ENCODE peak calls at places on chromosomes 7 and 10, in six cellular contexts. One of them, this sample, is unnamed.
A peak's percentile ranks its signal among the peaks of the same experiment; 100 is the strongest.

GRCh38 chr7:70776627-70777101 is 355.3 kb upstream of the GALNT17 start:
- DNase-seq in sigmoid colon: no peak
- DNase-seq in heart right ventricle: no peak
- DNase-seq in mucosa of descending colon: no peak
- DNase-seq in AG10803: peak; percentile 67
- DNase-seq in Panc1: no peak
- DNase-seq in this sample: no peak

GRCh38 chr10:43230909-43231522 is 35.8 kb downstream of the RASGEF1A start:
- DNase-seq in mucosa of descending colon: no peak
- DNase-seq in sigmoid colon: peak; percentile 52
- DNase-seq in AG10803: no peak
- DNase-seq in Panc1: no peak
- DNase-seq in heart right ventricle: no peak
- DNase-seq in this sample: peak; percentile 1

GRCh38 chr7:81367335-81367801 is 402.5 kb downstream of the HGF start:
- DNase-seq in Panc1: no peak
- DNase-seq in AG10803: peak; percentile 99
- DNase-seq in heart right ventricle: no peak
- DNase-seq in sigmoid colon: peak; percentile 83
- DNase-seq in mucosa of descending colon: no peak
- DNase-seq in this sample: no peak

GRCh38 chr10:78653555-78653954 is 415.2 kb upstream of the ZMIZ1 start:
- DNase-seq in mucosa of descending colon: no peak
- DNase-seq in heart right ventricle: no peak
- DNase-seq in AG10803: no peak
- DNase-seq in sigmoid colon: no peak
- DNase-seq in Panc1: no peak
- DNase-seq in this sample: no peak

GRCh38 chr7:124781907-124782306 is 16.3 kb upstream of the GPR37 start:
- DNase-seq in heart right ventricle: no peak
- DNase-seq in sigmoid colon: no peak
- DNase-seq in AG10803: no peak
- DNase-seq in mucosa of descending colon: no peak
- DNase-seq in Panc1: no peak
- DNase-seq in this sample: no peak

GRCh38 chr10:48634198-48634983 is 29.5 kb upstream of the ARHGAP22 start:
- DNase-seq in Panc1: no peak
- DNase-seq in sigmoid colon: peak; percentile 74
- DNase-seq in mucosa of descending colon: peak; percentile 37
- DNase-seq in AG10803: peak; percentile 96
- DNase-seq in heart right ventricle: peak; percentile 50
- DNase-seq in this sample: no peak

GRCh38 chr10:75291800-75292199 is 56.0 kb upstream of the COMTD1 start:
- DNase-seq in heart right ventricle: no peak
- DNase-seq in Panc1: no peak
- DNase-seq in AG10803: no peak
- DNase-seq in sigmoid colon: no peak
- DNase-seq in mucosa of descending colon: no peak
- DNase-seq in this sample: no peak

GRCh38 chr7:145511014-145511413 is 605.6 kb upstream of the CNTNAP2 start:
- DNase-seq in AG10803: no peak
- DNase-seq in mucosa of descending colon: no peak
- DNase-seq in heart right ventricle: no peak
- DNase-seq in sigmoid colon: no peak
- DNase-seq in Panc1: no peak
- DNase-seq in this sample: no peak

GRCh38 chr7:98110249-98111022 is 3.8 kb downstream of the LMTK2 start:
- DNase-seq in Panc1: no peak
- DNase-seq in mucosa of descending colon: peak; percentile 55
- DNase-seq in heart right ventricle: no peak
- DNase-seq in AG10803: no peak
- DNase-seq in sigmoid colon: no peak
- DNase-seq in this sample: no peak

GRCh38 chr7:90594791-90595317 is 1.3 kb upstream of the CDK14 start:
- DNase-seq in heart right ventricle: peak; percentile 19
- DNase-seq in sigmoid colon: peak; percentile 77
- DNase-seq in Panc1: no peak
- DNase-seq in mucosa of descending colon: no peak
- DNase-seq in AG10803: peak; percentile 75
- DNase-seq in this sample: peak; percentile 15

GRCh38 chr7:28474267-28474618 is 61.9 kb downstream of the CREB5 start:
- DNase-seq in mucosa of descending colon: no peak
- DNase-seq in Panc1: no peak
- DNase-seq in heart right ventricle: no peak
- DNase-seq in AG10803: peak; percentile 21
- DNase-seq in sigmoid colon: no peak
- DNase-seq in this sample: no peak

GRCh38 chr10:77233466-77233865 is 404.1 kb downstream of the KCNMA1 start:
- DNase-seq in AG10803: no peak
- DNase-seq in mucosa of descending colon: no peak
- DNase-seq in Panc1: no peak
- DNase-seq in heart right ventricle: no peak
- DNase-seq in sigmoid colon: no peak
- DNase-seq in this sample: no peak

GRCh38 chr7:78510580-78511188 is 712.1 kb downstream of the PHTF2 start:
- DNase-seq in mucosa of descending colon: peak; percentile 4
- DNase-seq in Panc1: peak; percentile 28
- DNase-seq in sigmoid colon: no peak
- DNase-seq in AG10803: peak; percentile 65
- DNase-seq in heart right ventricle: no peak
- DNase-seq in this sample: peak; percentile 48

GRCh38 chr7:2479276-2480070 is 3.3 kb upstream of the GRIFIN start:
- DNase-seq in AG10803: no peak
- DNase-seq in heart right ventricle: no peak
- DNase-seq in Panc1: no peak
- DNase-seq in mucosa of descending colon: no peak
- DNase-seq in sigmoid colon: no peak
- DNase-seq in this sample: no peak

GRCh38 chr10:120076966-120077706 is 184.6 kb downstream of the SEC23IP start:
- DNase-seq in sigmoid colon: no peak
- DNase-seq in heart right ventricle: no peak
- DNase-seq in AG10803: no peak
- DNase-seq in mucosa of descending colon: no peak
- DNase-seq in Panc1: no peak
- DNase-seq in this sample: no peak

GRCh38 chr10:4775808-4776207 is 50.2 kb upstream of the AKR1E2 start:
- DNase-seq in mucosa of descending colon: no peak
- DNase-seq in heart right ventricle: no peak
- DNase-seq in sigmoid colon: no peak
- DNase-seq in AG10803: peak; percentile 92
- DNase-seq in Panc1: no peak
- DNase-seq in this sample: no peak

GRCh38 chr7:142891490-142892082 is 6.0 kb upstream of the TRPV6 start:
- DNase-seq in mucosa of descending colon: no peak
- DNase-seq in sigmoid colon: no peak
- DNase-seq in Panc1: no peak
- DNase-seq in AG10803: no peak
- DNase-seq in heart right ventricle: no peak
- DNase-seq in this sample: no peak

GRCh38 chr7:39086638-39087360 is 109.1 kb downstream of the POU6F2 start:
- DNase-seq in sigmoid colon: no peak
- DNase-seq in AG10803: no peak
- DNase-seq in heart right ventricle: no peak
- DNase-seq in Panc1: no peak
- DNase-seq in mucosa of descending colon: no peak
- DNase-seq in this sample: no peak

GRCh38 chr10:110429301-110429700 is 68.4 kb upstream of the DUSP5 start:
- DNase-seq in Panc1: no peak
- DNase-seq in sigmoid colon: peak; percentile 22
- DNase-seq in heart right ventricle: no peak
- DNase-seq in AG10803: no peak
- DNase-seq in mucosa of descending colon: no peak
- DNase-seq in this sample: no peak

GRCh38 chr7:73971701-73972341 is 56.2 kb upstream of the ELN start:
- DNase-seq in heart right ventricle: no peak
- DNase-seq in Panc1: no peak
- DNase-seq in AG10803: no peak
- DNase-seq in sigmoid colon: no peak
- DNase-seq in mucosa of descending colon: no peak
- DNase-seq in this sample: no peak

GRCh38 chr10:113820507-113820906 is 33.4 kb downstream of the DCLRE1A start:
- DNase-seq in heart right ventricle: no peak
- DNase-seq in mucosa of descending colon: no peak
- DNase-seq in Panc1: no peak
- DNase-seq in sigmoid colon: no peak
- DNase-seq in AG10803: no peak
- DNase-seq in this sample: peak; percentile 41

GRCh38 chr10:91073301-91073780 is 147.1 kb upstream of the PCGF5 start:
- DNase-seq in AG10803: no peak
- DNase-seq in heart right ventricle: no peak
- DNase-seq in mucosa of descending colon: no peak
- DNase-seq in sigmoid colon: no peak
- DNase-seq in Panc1: no peak
- DNase-seq in this sample: no peak

GRCh38 chr10:47438857-47439474 is 44.9 kb downstream of the ANXA8 start:
- DNase-seq in mucosa of descending colon: peak; percentile 77
- DNase-seq in heart right ventricle: no peak
- DNase-seq in sigmoid colon: no peak
- DNase-seq in AG10803: peak; percentile 68
- DNase-seq in Panc1: no peak
- DNase-seq in this sample: peak; percentile 32

GRCh38 chr7:66013938-66014337 is 31.9 kb upstream of the GUSB start:
- DNase-seq in Panc1: peak; percentile 5
- DNase-seq in heart right ventricle: peak; percentile 22
- DNase-seq in mucosa of descending colon: peak; percentile 51
- DNase-seq in AG10803: peak; percentile 62
- DNase-seq in sigmoid colon: no peak
- DNase-seq in this sample: no peak

GRCh38 chr7:151716339-151716722 is 160.6 kb downstream of the PRKAG2 start:
- DNase-seq in Panc1: no peak
- DNase-seq in AG10803: no peak
- DNase-seq in sigmoid colon: no peak
- DNase-seq in heart right ventricle: no peak
- DNase-seq in mucosa of descending colon: peak; percentile 62
- DNase-seq in this sample: no peak

GRCh38 chr7:106895246-106895864 is 30.3 kb downstream of the PIK3CG start:
- DNase-seq in AG10803: no peak
- DNase-seq in mucosa of descending colon: peak; percentile 5
- DNase-seq in Panc1: no peak
- DNase-seq in sigmoid colon: no peak
- DNase-seq in heart right ventricle: no peak
- DNase-seq in this sample: no peak

GRCh38 chr7:148699024-148699771 is 495 bp downstream of the CUL1 start:
- DNase-seq in heart right ventricle: peak; percentile 67
- DNase-seq in Panc1: no peak
- DNase-seq in sigmoid colon: peak; percentile 75
- DNase-seq in mucosa of descending colon: peak; percentile 44
- DNase-seq in AG10803: peak; percentile 54
- DNase-seq in this sample: peak; percentile 69

GRCh38 chr10:118457824-118458428 is 115.8 kb upstream of the FAM204A start:
- DNase-seq in AG10803: no peak
- DNase-seq in sigmoid colon: no peak
- DNase-seq in heart right ventricle: no peak
- DNase-seq in Panc1: no peak
- DNase-seq in mucosa of descending colon: no peak
- DNase-seq in this sample: no peak

GRCh38 chr10:63675171-63675570 is 154.0 kb downstream of the REEP3 start:
- DNase-seq in Panc1: no peak
- DNase-seq in heart right ventricle: no peak
- DNase-seq in mucosa of descending colon: no peak
- DNase-seq in sigmoid colon: no peak
- DNase-seq in AG10803: peak; percentile 58
- DNase-seq in this sample: no peak

GRCh38 chr10:97243836-97244235 is 48.6 kb downstream of the ARHGAP19 start:
- DNase-seq in AG10803: no peak
- DNase-seq in heart right ventricle: no peak
- DNase-seq in Panc1: no peak
- DNase-seq in mucosa of descending colon: no peak
- DNase-seq in sigmoid colon: no peak
- DNase-seq in this sample: no peak
- TF ChIP-seq CTCF in AG10803: no peak
- TF ChIP-seq CTCF in heart right ventricle: no peak
- TF ChIP-seq CTCF in Panc1: no peak
- TF ChIP-seq CTCF in mucosa of descending colon: no peak
- TF ChIP-seq CTCF in sigmoid colon: no peak
- TF ChIP-seq CTCF in this sample: no peak

GRCh38 chr10:107671968-107672367 is 507.5 kb upstream of the SORCS1 start:
- DNase-seq in Panc1: no peak
- DNase-seq in heart right ventricle: no peak
- DNase-seq in mucosa of descending colon: no peak
- DNase-seq in sigmoid colon: no peak
- DNase-seq in AG10803: no peak
- DNase-seq in this sample: no peak
- TF ChIP-seq CTCF in Panc1: no peak
- TF ChIP-seq CTCF in heart right ventricle: no peak
- TF ChIP-seq CTCF in mucosa of descending colon: no peak
- TF ChIP-seq CTCF in sigmoid colon: no peak
- TF ChIP-seq CTCF in AG10803: no peak
- TF ChIP-seq CTCF in this sample: no peak

GRCh38 chr10:104045151-104046089 is 40.3 kb downstream of the COL17A1 start:
- DNase-seq in AG10803: peak; percentile 73
- DNase-seq in Panc1: peak; percentile 50
- DNase-seq in sigmoid colon: no peak
- DNase-seq in mucosa of descending colon: peak; percentile 50
- DNase-seq in heart right ventricle: no peak
- DNase-seq in this sample: peak; percentile 56
- TF ChIP-seq CTCF in AG10803: peak; percentile 90
- TF ChIP-seq CTCF in Panc1: peak; percentile 89
- TF ChIP-seq CTCF in sigmoid colon: peak; percentile 9
- TF ChIP-seq CTCF in mucosa of descending colon: no peak
- TF ChIP-seq CTCF in heart right ventricle: peak; percentile 61
- TF ChIP-seq CTCF in this sample: peak; percentile 63

GRCh38 chr10:35074266-35074665 is 15.9 kb downstream of the CUL2 start:
- DNase-seq in Panc1: no peak
- DNase-seq in mucosa of descending colon: no peak
- DNase-seq in sigmoid colon: no peak
- DNase-seq in heart right ventricle: no peak
- DNase-seq in AG10803: no peak
- DNase-seq in this sample: no peak

GRCh38 chr10:35075228-35075627 is 14.9 kb downstream of the CUL2 start:
- DNase-seq in AG10803: no peak
- DNase-seq in mucosa of descending colon: no peak
- DNase-seq in Panc1: no peak
- DNase-seq in heart right ventricle: no peak
- DNase-seq in sigmoid colon: no peak
- DNase-seq in this sample: no peak

GRCh38 chr10:35083242-35083641 is 6.9 kb downstream of the CUL2 start:
- DNase-seq in sigmoid colon: no peak
- DNase-seq in heart right ventricle: no peak
- DNase-seq in AG10803: no peak
- DNase-seq in mucosa of descending colon: no peak
- DNase-seq in Panc1: no peak
- DNase-seq in this sample: no peak

GRCh38 chr10:35079763-35080162 is 10.4 kb downstream of the CUL2 start:
- DNase-seq in heart right ventricle: no peak
- DNase-seq in mucosa of descending colon: no peak
- DNase-seq in AG10803: peak; percentile 83
- DNase-seq in Panc1: no peak
- DNase-seq in sigmoid colon: no peak
- DNase-seq in this sample: no peak

DNA sequence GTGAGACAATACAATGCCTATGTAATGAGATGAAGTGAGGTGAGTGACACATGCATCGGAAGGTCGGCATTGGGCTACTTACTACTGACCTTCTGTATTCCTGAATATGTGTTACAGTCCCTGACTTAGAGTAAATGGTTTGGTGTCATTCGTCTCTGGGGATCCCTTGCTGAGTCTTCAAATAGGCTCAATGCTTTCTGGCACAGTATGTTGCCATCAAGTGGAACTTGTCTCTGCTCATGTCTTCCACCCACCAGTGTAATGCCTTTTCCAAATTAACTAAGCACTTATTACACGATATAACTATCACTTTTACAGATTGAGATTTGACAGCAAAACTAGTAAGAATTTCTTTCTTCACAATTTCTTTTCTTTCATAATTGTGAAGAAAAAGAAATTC is 10.9 kb downstream of the CUL2 start:
- DNase-seq in mucosa of descending colon: no peak
- DNase-seq in Panc1: no peak
- DNase-seq in sigmoid colon: no peak
- DNase-seq in AG10803: no peak
- DNase-seq in heart right ventricle: no peak
- DNase-seq in this sample: no peak
- TF ChIP-seq CTCF in mucosa of descending colon: no peak
- TF ChIP-seq CTCF in Panc1: no peak
- TF ChIP-seq CTCF in sigmoid colon: no peak
- TF ChIP-seq CTCF in AG10803: no peak
- TF ChIP-seq CTCF in heart right ventricle: no peak
- TF ChIP-seq CTCF in this sample: no peak